ENCODE peak calls at places on chromosomes 13 and 19, in four cellular contexts. One of them, this sample, is unnamed.

GRCh38 chr19:4983346-4984105 is 14.6 kb downstream of the KDM4B start:
- DNase-seq in AG04450: no peak
- DNase-seq in lower leg skin: no peak
- DNase-seq in GM12865: no peak
- DNase-seq in this sample: no peak

GRCh38 chr13:50410921-50411712 is 395.9 kb downstream of the KCNRG start:
- DNase-seq in AG04450: peak
- DNase-seq in lower leg skin: no peak
- DNase-seq in GM12865: no peak
- DNase-seq in this sample: peak

GRCh38 chr13:85638265-85638664 is 161.0 kb downstream of the SLITRK6 start:
- DNase-seq in AG04450: no peak
- DNase-seq in lower leg skin: no peak
- DNase-seq in GM12865: no peak
- DNase-seq in this sample: no peak

GRCh38 chr13:100274942-100275506 is 186.1 kb downstream of the PCCA start:
- DNase-seq in AG04450: no peak
- DNase-seq in lower leg skin: no peak
- DNase-seq in GM12865: no peak
- DNase-seq in this sample: no peak

GRCh38 chr13:33015791-33016323 is 366 bp upstream of the KL start:
- DNase-seq in AG04450: no peak
- DNase-seq in lower leg skin: no peak
- DNase-seq in GM12865: peak
- DNase-seq in this sample: no peak

GRCh38 chr13:87274209-87274819 is 396.9 kb upstream of the SLITRK5 start:
- DNase-seq in AG04450: peak
- DNase-seq in lower leg skin: no peak
- DNase-seq in GM12865: peak
- DNase-seq in this sample: no peak

GRCh38 chr13:68369739-68370138 is 1139.6 kb upstream of the PCDH9 start:
- DNase-seq in AG04450: no peak
- DNase-seq in lower leg skin: no peak
- DNase-seq in GM12865: no peak
- DNase-seq in this sample: no peak

GRCh38 chr19:2983351-2984195 is 6.2 kb downstream of the TLE6 start:
- DNase-seq in AG04450: no peak
- DNase-seq in lower leg skin: no peak
- DNase-seq in GM12865: no peak
- DNase-seq in this sample: peak

GRCh38 chr13:73076013-73076412 is 17.2 kb downstream of the KLF5 start:
- DNase-seq in AG04450: no peak
- DNase-seq in lower leg skin: no peak
- DNase-seq in GM12865: no peak
- DNase-seq in this sample: no peak

GRCh38 chr13:110882228-110882627 is 32.6 kb downstream of the ANKRD10 start:
- DNase-seq in AG04450: no peak
- DNase-seq in lower leg skin: no peak
- DNase-seq in GM12865: no peak
- DNase-seq in this sample: no peak

GRCh38 chr19:39420769-39421168 is 8.3 kb downstream of the PLEKHG2 start:
- DNase-seq in AG04450: no peak
- DNase-seq in lower leg skin: no peak
- DNase-seq in GM12865: no peak
- DNase-seq in this sample: no peak

GRCh38 chr13:97142452-97142851 is 79.7 kb upstream of the MBNL2 start:
- DNase-seq in AG04450: no peak
- DNase-seq in lower leg skin: no peak
- DNase-seq in GM12865: no peak
- DNase-seq in this sample: no peak

GRCh38 chr19:50870417-50871089 is 2.7 kb upstream of the KLK2 start:
- DNase-seq in AG04450: no peak
- DNase-seq in lower leg skin: no peak
- DNase-seq in GM12865: peak
- DNase-seq in this sample: no peak

GRCh38 chr19:4988770-4989251 is 19.9 kb downstream of the KDM4B start:
- DNase-seq in AG04450: peak
- DNase-seq in lower leg skin: peak
- DNase-seq in GM12865: no peak
- DNase-seq in this sample: no peak

GRCh38 chr19:15299568-15300409 is 32.5 kb downstream of the BRD4 start:
- DNase-seq in AG04450: peak
- DNase-seq in lower leg skin: no peak
- DNase-seq in GM12865: no peak
- DNase-seq in this sample: no peak

GRCh38 chr13:114142640-114143490 is 10.4 kb upstream of the RASA3 start:
- DNase-seq in AG04450: no peak
- DNase-seq in lower leg skin: no peak
- DNase-seq in GM12865: peak
- DNase-seq in this sample: no peak

GRCh38 chr19:11268783-11269267 is 6.5 kb upstream of the DOCK6 start:
- DNase-seq in AG04450: peak
- DNase-seq in lower leg skin: no peak
- DNase-seq in GM12865: no peak
- DNase-seq in this sample: peak

GRCh38 chr13:91292630-91293221 is 54.8 kb upstream of the MIR17HG start:
- DNase-seq in AG04450: no peak
- DNase-seq in lower leg skin: no peak
- DNase-seq in GM12865: no peak
- DNase-seq in this sample: no peak

GRCh38 chr19:54708781-54709180 is 15.5 kb upstream of the KIR3DL3 start:
- DNase-seq in AG04450: no peak
- DNase-seq in lower leg skin: no peak
- DNase-seq in GM12865: no peak
- DNase-seq in this sample: no peak

GRCh38 chr13:24995225-24995804 is 100.6 kb upstream of the PABPC3 start:
- DNase-seq in AG04450: peak
- DNase-seq in lower leg skin: peak
- DNase-seq in GM12865: peak
- DNase-seq in this sample: peak

GRCh38 chr13:36453518-36453917 is 21.2 kb downstream of the CCNA1 start:
- DNase-seq in AG04450: no peak
- DNase-seq in lower leg skin: no peak
- DNase-seq in GM12865: no peak
- DNase-seq in this sample: no peak

GRCh38 chr13:111609631-111610030 is 289.2 kb downstream of the TEX29 start:
- DNase-seq in AG04450: no peak
- DNase-seq in lower leg skin: no peak
- DNase-seq in GM12865: no peak
- DNase-seq in this sample: no peak

GRCh38 chr13:94595006-94595942 is 678 bp downstream of the TGDS start:
- DNase-seq in AG04450: no peak
- DNase-seq in lower leg skin: no peak
- DNase-seq in GM12865: peak
- DNase-seq in this sample: no peak

DNA sequence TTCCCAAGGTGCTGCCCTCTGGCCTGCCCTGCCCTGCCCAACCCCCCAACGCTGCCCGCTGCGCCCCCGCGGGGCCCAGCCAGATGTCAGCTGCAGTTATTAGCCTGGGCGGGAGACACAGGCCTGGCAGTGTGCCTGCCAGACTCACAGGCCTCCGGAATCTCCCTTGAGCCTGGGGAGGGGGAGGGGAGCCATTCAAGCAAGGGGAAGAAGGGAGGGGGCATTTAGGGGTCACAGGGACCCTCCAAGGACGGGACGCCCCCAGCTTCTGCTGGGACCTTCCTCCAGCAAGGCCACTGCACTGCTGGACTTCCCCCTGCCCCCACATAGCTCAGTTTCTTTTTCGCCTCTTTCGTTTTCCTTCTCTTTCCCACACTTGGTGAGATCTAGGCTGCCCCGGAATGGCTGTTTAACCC is 2.6 kb upstream of the JUNB start:
- DNase-seq in AG04450: no peak
- DNase-seq in lower leg skin: peak
- DNase-seq in GM12865: peak
- DNase-seq in this sample: no peak
- H3K4me3 ChIP-seq in AG04450: peak
- H3K4me3 ChIP-seq in lower leg skin: no peak
- H3K4me3 ChIP-seq in GM12865: peak
- H3K4me3 ChIP-seq in this sample: peak

GRCh38 chr19:18601875-18602274 is 4.7 kb downstream of the CRLF1 start:
- DNase-seq in AG04450: no peak
- DNase-seq in lower leg skin: no peak
- DNase-seq in GM12865: no peak
- DNase-seq in this sample: no peak

GRCh38 chr19:18605196-18605545 is 1.4 kb downstream of the CRLF1 start:
- DNase-seq in AG04450: no peak
- DNase-seq in lower leg skin: no peak
- DNase-seq in GM12865: no peak
- DNase-seq in this sample: no peak

GRCh38 chr19:18604820-18605159 is 1.8 kb downstream of the CRLF1 start:
- DNase-seq in AG04450: no peak
- DNase-seq in lower leg skin: no peak
- DNase-seq in GM12865: no peak
- DNase-seq in this sample: no peak

GRCh38 chr19:18603958-18604819 is 2.4 kb downstream of the CRLF1 start:
- DNase-seq in AG04450: no peak
- DNase-seq in lower leg skin: no peak
- DNase-seq in GM12865: no peak
- DNase-seq in this sample: no peak

GRCh38 chr19:18603255-18603957 is 3.2 kb downstream of the CRLF1 start:
- DNase-seq in AG04450: no peak
- DNase-seq in lower leg skin: no peak
- DNase-seq in GM12865: peak
- DNase-seq in this sample: no peak
- H3K4me3 ChIP-seq in AG04450: no peak
- H3K4me3 ChIP-seq in lower leg skin: no peak
- H3K4me3 ChIP-seq in GM12865: no peak
- H3K4me3 ChIP-seq in this sample: no peak

GRCh38 chr19:49425922-49426592 is 869 bp downstream of the GFY start:
- DNase-seq in AG04450: no peak
- DNase-seq in lower leg skin: no peak
- DNase-seq in GM12865: no peak
- DNase-seq in this sample: no peak
- H3K4me3 ChIP-seq in AG04450: no peak
- H3K4me3 ChIP-seq in lower leg skin: no peak
- H3K4me3 ChIP-seq in GM12865: no peak
- H3K4me3 ChIP-seq in this sample: no peak

DNA sequence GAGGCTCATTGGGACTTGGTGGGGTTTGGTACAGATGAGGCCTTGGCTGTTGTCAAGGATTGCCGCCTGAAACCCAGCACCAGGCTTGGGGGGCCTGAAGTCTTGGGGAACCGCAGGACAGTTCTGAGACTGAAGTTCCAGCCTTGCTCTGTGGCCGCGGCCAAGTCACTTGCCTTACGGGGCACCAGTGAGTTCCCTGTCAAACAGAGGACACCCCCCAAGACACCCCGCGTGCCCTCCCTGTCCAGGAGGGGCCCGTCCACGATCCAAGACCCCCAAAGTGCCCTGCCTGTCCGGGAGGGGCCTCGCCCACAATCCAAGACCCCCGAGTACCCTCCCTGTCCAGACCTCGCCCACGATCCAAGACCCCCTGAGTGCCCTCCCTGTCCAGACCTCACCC is 2.5 kb downstream of the CDC34 start:
- DNase-seq in AG04450: no peak
- DNase-seq in lower leg skin: no peak
- DNase-seq in GM12865: no peak
- DNase-seq in this sample: no peak
- H3K4me3 ChIP-seq in AG04450: peak
- H3K4me3 ChIP-seq in lower leg skin: no peak
- H3K4me3 ChIP-seq in GM12865: no peak
- H3K4me3 ChIP-seq in this sample: peak

GRCh38 chr13:63198076-63198475 is 1782.4 kb upstream of the PCDH20 start:
- DNase-seq in AG04450: no peak
- DNase-seq in lower leg skin: no peak
- DNase-seq in GM12865: no peak
- DNase-seq in this sample: peak
- H3K4me3 ChIP-seq in AG04450: no peak
- H3K4me3 ChIP-seq in lower leg skin: no peak
- H3K4me3 ChIP-seq in GM12865: no peak
- H3K4me3 ChIP-seq in this sample: no peak